ENCODE peak calls at places on chromosomes 3 and 15, in six cellular contexts. One of them, this sample, is unnamed.

GRCh38 chr3:12004741-12005513 is 739 bp downstream of the SYN2 start:
- DNase-seq in naive thymus-derived CD8-positive, alpha-beta T cell: no peak
- DNase-seq in IMR-90: no peak
- DNase-seq in heart left ventricle: no peak
- DNase-seq in iPS-NIHi11: peak; percentile 67
- DNase-seq in choroid plexus epithelial cell: no peak
- DNase-seq in this sample: no peak

GRCh38 chr3:194298331-194299227 is 52.5 kb downstream of the CPN2 start:
- DNase-seq in naive thymus-derived CD8-positive, alpha-beta T cell: no peak
- DNase-seq in IMR-90: no peak
- DNase-seq in heart left ventricle: no peak
- DNase-seq in iPS-NIHi11: no peak
- DNase-seq in choroid plexus epithelial cell: no peak
- DNase-seq in this sample: no peak

GRCh38 chr15:55742498-55742926 is 440 bp downstream of the PRTG start:
- DNase-seq in naive thymus-derived CD8-positive, alpha-beta T cell: peak; percentile 7
- DNase-seq in IMR-90: peak; percentile 22
- DNase-seq in heart left ventricle: peak; percentile 44
- DNase-seq in iPS-NIHi11: no peak
- DNase-seq in choroid plexus epithelial cell: peak; percentile 48
- DNase-seq in this sample: no peak

GRCh38 chr15:84818221-84819131 is 1.3 kb downstream of the ALPK3 start:
- DNase-seq in naive thymus-derived CD8-positive, alpha-beta T cell: no peak
- DNase-seq in IMR-90: peak; percentile 14
- DNase-seq in heart left ventricle: peak; percentile 62
- DNase-seq in iPS-NIHi11: peak; percentile 82
- DNase-seq in choroid plexus epithelial cell: peak; percentile 75
- DNase-seq in this sample: peak; percentile 77

GRCh38 chr3:126126811-126127431 is 43.0 kb upstream of the SLC41A3 start:
- DNase-seq in naive thymus-derived CD8-positive, alpha-beta T cell: no peak
- DNase-seq in IMR-90: no peak
- DNase-seq in heart left ventricle: no peak
- DNase-seq in iPS-NIHi11: no peak
- DNase-seq in choroid plexus epithelial cell: no peak
- DNase-seq in this sample: no peak

GRCh38 chr3:172194702-172195392 is 155.5 kb downstream of the FNDC3B start:
- DNase-seq in naive thymus-derived CD8-positive, alpha-beta T cell: no peak
- DNase-seq in IMR-90: no peak
- DNase-seq in heart left ventricle: no peak
- DNase-seq in iPS-NIHi11: peak; percentile 56
- DNase-seq in choroid plexus epithelial cell: peak; percentile 62
- DNase-seq in this sample: peak; percentile 40

GRCh38 chr3:119774419-119774818 is 7.5 kb upstream of the NR1I2 start:
- DNase-seq in naive thymus-derived CD8-positive, alpha-beta T cell: no peak
- DNase-seq in IMR-90: no peak
- DNase-seq in heart left ventricle: no peak
- DNase-seq in iPS-NIHi11: no peak
- DNase-seq in choroid plexus epithelial cell: no peak
- DNase-seq in this sample: no peak

GRCh38 chr3:17678116-17678741 is 64.2 kb downstream of the TBC1D5 start:
- DNase-seq in naive thymus-derived CD8-positive, alpha-beta T cell: no peak
- DNase-seq in IMR-90: peak; percentile 71
- DNase-seq in heart left ventricle: no peak
- DNase-seq in iPS-NIHi11: no peak
- DNase-seq in choroid plexus epithelial cell: peak; percentile 52
- DNase-seq in this sample: no peak

GRCh38 chr3:112004664-112005063 is 5.9 kb downstream of the TAGLN3 start:
- DNase-seq in naive thymus-derived CD8-positive, alpha-beta T cell: no peak
- DNase-seq in IMR-90: no peak
- DNase-seq in heart left ventricle: no peak
- DNase-seq in iPS-NIHi11: no peak
- DNase-seq in choroid plexus epithelial cell: no peak
- DNase-seq in this sample: no peak

GRCh38 chr3:8201886-8202285 is 299.7 kb upstream of the LMCD1 start:
- DNase-seq in naive thymus-derived CD8-positive, alpha-beta T cell: no peak
- DNase-seq in IMR-90: no peak
- DNase-seq in heart left ventricle: no peak
- DNase-seq in iPS-NIHi11: no peak
- DNase-seq in choroid plexus epithelial cell: peak; percentile 61
- DNase-seq in this sample: no peak

GRCh38 chr3:13885704-13886010 is 5.8 kb upstream of the WNT7A start:
- DNase-seq in naive thymus-derived CD8-positive, alpha-beta T cell: no peak
- DNase-seq in IMR-90: no peak
- DNase-seq in heart left ventricle: no peak
- DNase-seq in iPS-NIHi11: no peak
- DNase-seq in choroid plexus epithelial cell: no peak
- DNase-seq in this sample: no peak

GRCh38 chr3:37532168-37532567 is 329.5 kb upstream of the CTDSPL start:
- DNase-seq in naive thymus-derived CD8-positive, alpha-beta T cell: no peak
- DNase-seq in IMR-90: no peak
- DNase-seq in heart left ventricle: no peak
- DNase-seq in iPS-NIHi11: no peak
- DNase-seq in choroid plexus epithelial cell: no peak
- DNase-seq in this sample: no peak

GRCh38 chr3:25235033-25235432 is 193.0 kb upstream of the RARB start:
- DNase-seq in naive thymus-derived CD8-positive, alpha-beta T cell: no peak
- DNase-seq in IMR-90: no peak
- DNase-seq in heart left ventricle: no peak
- DNase-seq in iPS-NIHi11: no peak
- DNase-seq in choroid plexus epithelial cell: peak; percentile 46
- DNase-seq in this sample: no peak

GRCh38 chr3:10423171-10423882 is 82.1 kb downstream of the ATP2B2 start:
- DNase-seq in naive thymus-derived CD8-positive, alpha-beta T cell: no peak
- DNase-seq in IMR-90: no peak
- DNase-seq in heart left ventricle: no peak
- DNase-seq in iPS-NIHi11: peak; percentile 30
- DNase-seq in choroid plexus epithelial cell: no peak
- DNase-seq in this sample: no peak

GRCh38 chr15:58842713-58843396 is 71.8 kb downstream of the MINDY2 start:
- DNase-seq in naive thymus-derived CD8-positive, alpha-beta T cell: no peak
- DNase-seq in IMR-90: no peak
- DNase-seq in heart left ventricle: no peak
- DNase-seq in iPS-NIHi11: no peak
- DNase-seq in choroid plexus epithelial cell: no peak
- DNase-seq in this sample: no peak

GRCh38 chr3:136305879-136306278 is 55.7 kb downstream of the PCCB start:
- DNase-seq in naive thymus-derived CD8-positive, alpha-beta T cell: no peak
- DNase-seq in IMR-90: peak; percentile 70
- DNase-seq in heart left ventricle: no peak
- DNase-seq in iPS-NIHi11: no peak
- DNase-seq in choroid plexus epithelial cell: no peak
- DNase-seq in this sample: no peak

GRCh38 chr3:46812237-46812791 is 50.9 kb downstream of the MYL3 start:
- DNase-seq in naive thymus-derived CD8-positive, alpha-beta T cell: peak; percentile 72
- DNase-seq in IMR-90: peak; percentile 29
- DNase-seq in heart left ventricle: peak; percentile 68
- DNase-seq in iPS-NIHi11: peak; percentile 93
- DNase-seq in choroid plexus epithelial cell: peak; percentile 34
- DNase-seq in this sample: peak; percentile 40

GRCh38 chr15:95990833-95991232 is 339.7 kb upstream of the NR2F2 start:
- DNase-seq in naive thymus-derived CD8-positive, alpha-beta T cell: no peak
- DNase-seq in IMR-90: no peak
- DNase-seq in heart left ventricle: no peak
- DNase-seq in iPS-NIHi11: no peak
- DNase-seq in choroid plexus epithelial cell: no peak
- DNase-seq in this sample: no peak

GRCh38 chr3:12400795-12401194 is 83.5 kb upstream of the TSEN2 start:
- DNase-seq in naive thymus-derived CD8-positive, alpha-beta T cell: no peak
- DNase-seq in IMR-90: peak; percentile 86
- DNase-seq in heart left ventricle: no peak
- DNase-seq in iPS-NIHi11: no peak
- DNase-seq in choroid plexus epithelial cell: peak; percentile 83
- DNase-seq in this sample: no peak

GRCh38 chr15:69457304-69458280 is 5.0 kb downstream of the RPLP1 start:
- DNase-seq in naive thymus-derived CD8-positive, alpha-beta T cell: no peak
- DNase-seq in IMR-90: peak; percentile 34
- DNase-seq in heart left ventricle: no peak
- DNase-seq in iPS-NIHi11: no peak
- DNase-seq in choroid plexus epithelial cell: no peak
- DNase-seq in this sample: no peak

GRCh38 chr15:95286911-95287769 is 1043.4 kb upstream of the NR2F2 start:
- DNase-seq in naive thymus-derived CD8-positive, alpha-beta T cell: no peak
- DNase-seq in IMR-90: peak; percentile 44
- DNase-seq in heart left ventricle: no peak
- DNase-seq in iPS-NIHi11: peak; percentile 26
- DNase-seq in choroid plexus epithelial cell: peak; percentile 52
- DNase-seq in this sample: no peak

GRCh38 chr3:48456466-48456865 is 9.9 kb downstream of the ATRIP start:
- DNase-seq in naive thymus-derived CD8-positive, alpha-beta T cell: no peak
- DNase-seq in IMR-90: no peak
- DNase-seq in heart left ventricle: no peak
- DNase-seq in iPS-NIHi11: no peak
- DNase-seq in choroid plexus epithelial cell: no peak
- DNase-seq in this sample: no peak

GRCh38 chr3:178439504-178439903 is 96.7 kb upstream of the KCNMB2 start:
- DNase-seq in naive thymus-derived CD8-positive, alpha-beta T cell: no peak
- DNase-seq in IMR-90: peak; percentile 74
- DNase-seq in heart left ventricle: no peak
- DNase-seq in iPS-NIHi11: peak; percentile 43
- DNase-seq in choroid plexus epithelial cell: peak; percentile 77
- DNase-seq in this sample: no peak

GRCh38 chr3:177905895-177906511 is 630.2 kb upstream of the KCNMB2 start:
- DNase-seq in naive thymus-derived CD8-positive, alpha-beta T cell: no peak
- DNase-seq in IMR-90: peak; percentile 83
- DNase-seq in heart left ventricle: no peak
- DNase-seq in iPS-NIHi11: peak; percentile 35
- DNase-seq in choroid plexus epithelial cell: peak; percentile 94
- DNase-seq in this sample: no peak

GRCh38 chr3:69831737-69832136 is 92.5 kb downstream of the MITF start:
- DNase-seq in naive thymus-derived CD8-positive, alpha-beta T cell: no peak
- DNase-seq in IMR-90: no peak
- DNase-seq in heart left ventricle: no peak
- DNase-seq in iPS-NIHi11: no peak
- DNase-seq in choroid plexus epithelial cell: no peak
- DNase-seq in this sample: no peak

GRCh38 chr3:73917643-73918042 is 292.9 kb upstream of the PDZRN3 start:
- DNase-seq in naive thymus-derived CD8-positive, alpha-beta T cell: no peak
- DNase-seq in IMR-90: no peak
- DNase-seq in heart left ventricle: no peak
- DNase-seq in iPS-NIHi11: no peak
- DNase-seq in choroid plexus epithelial cell: no peak
- DNase-seq in this sample: no peak

GRCh38 chr3:185728630-185729334 is 96.1 kb downstream of the IGF2BP2 start:
- DNase-seq in naive thymus-derived CD8-positive, alpha-beta T cell: no peak
- DNase-seq in IMR-90: no peak
- DNase-seq in heart left ventricle: no peak
- DNase-seq in iPS-NIHi11: no peak
- DNase-seq in choroid plexus epithelial cell: peak; percentile 70
- DNase-seq in this sample: no peak

This sample was measured in iPS DF 19.7.